ENCODE peak calls at places on chromosomes 1 and 21, in six cellular contexts. N is stimulated activated CD8-positive, alpha-beta memory T cell treated with anti-CD3 and anti-CD28 coated beads, Interleukin-7, amount 100 ng/mL, for 1 hour; L is thoracic aorta; U is GM20000; J is NCI-H1694; D is coronary artery. Q is an unnamed sample.

GRCh38 chr1:244102471-244102870 is 51.4 kb downstream of the ZBTB18 start:
- DNase-seq in N (no peak), L (no peak), U (no peak), J (no peak), D (no peak), Q (no peak)

GRCh38 chr1:7684861-7685635 is 86.0 kb upstream of the VAMP3 start:
- DNase-seq in N (no peak), L (no peak), U (no peak), J (no peak), D (no peak), Q (no peak)

GRCh38 chr1:107706181-107706580 is 258.8 kb downstream of the VAV3 start:
- DNase-seq in N (no peak), L (no peak), U (no peak), J (peak), D (no peak), Q (no peak)

GRCh38 chr1:90502194-90502593 is 214.9 kb downstream of the BARHL2 start:
- DNase-seq in N (no peak), L (no peak), U (no peak), J (no peak), D (no peak), Q (no peak)

GRCh38 chr1:73065585-73065984 is 783.2 kb upstream of the NEGR1 start:
- DNase-seq in N (no peak), L (no peak), U (no peak), J (no peak), D (no peak), Q (no peak)

GRCh38 chr1:25651824-25652741 is 35.5 kb downstream of the MAN1C1 start:
- DNase-seq in N (no peak), L (no peak), U (no peak), J (no peak), D (peak), Q (peak)

GRCh38 chr1:8516793-8517556 is 199.1 kb downstream of the SLC45A1 start:
- DNase-seq in N (no peak), L (no peak), U (no peak), J (no peak), D (no peak), Q (no peak)

GRCh38 chr1:226318471-226318870 is 9.5 kb upstream of the LIN9 start:
- DNase-seq in N (no peak), L (no peak), U (no peak), J (no peak), D (no peak), Q (no peak)

GRCh38 chr1:95384570-95384969 is 150.6 kb downstream of the RWDD3 start:
- DNase-seq in N (no peak), L (no peak), U (peak), J (no peak), D (no peak), Q (peak)

GRCh38 chr1:100584761-100585745 is 47.1 kb downstream of the GPR88 start:
- DNase-seq in N (no peak), L (no peak), U (no peak), J (no peak), D (no peak), Q (no peak)

GRCh38 chr21:20258542-20258941 is 739.7 kb upstream of the NCAM2 start:
- DNase-seq in N (no peak), L (no peak), U (no peak), J (no peak), D (no peak), Q (no peak)

GRCh38 chr1:220879509-220880366 is 495 bp downstream of the HLX start:
- DNase-seq in N (no peak), L (no peak), U (peak), J (peak), D (no peak), Q (peak)

GRCh38 chr1:75722966-75723365 is 1.5 kb upstream of the ACADM start:
- DNase-seq in N (no peak), L (no peak), U (no peak), J (no peak), D (no peak), Q (no peak)

GRCh38 chr1:7380712-7381111 is 390.4 kb upstream of the VAMP3 start:
- DNase-seq in N (no peak), L (no peak), U (no peak), J (no peak), D (peak), Q (no peak)

GRCh38 chr1:172870901-172871606 is 179.7 kb downstream of the TNFSF18 start:
- DNase-seq in N (no peak), L (no peak), U (no peak), J (no peak), D (no peak), Q (no peak)